ENCODE peak calls at places on chromosomes 2 and 18, in six cellular contexts. One of them, this sample, is unnamed.

GRCh38 chr2:9984217-9984739 is 32.8 kb downstream of the GRHL1 start:
- DNase-seq in esophagus squamous epithelium: no peak
- DNase-seq in NT2/D1: peak
- DNase-seq in HCT116: peak
- DNase-seq in NCI-H774: peak
- DNase-seq in activated CD4-positive, alpha-beta T cell treated with anti-CD3 and anti-CD28 coated beads, Interleukin-2, amount 50 U/mL, for 4 hours: no peak
- DNase-seq in this sample: no peak

GRCh38 chr18:68940754-68941153 is 142.9 kb downstream of the CCDC102B start:
- DNase-seq in esophagus squamous epithelium: no peak
- DNase-seq in NT2/D1: no peak
- DNase-seq in HCT116: no peak
- DNase-seq in NCI-H774: no peak
- DNase-seq in activated CD4-positive, alpha-beta T cell treated with anti-CD3 and anti-CD28 coated beads, Interleukin-2, amount 50 U/mL, for 4 hours: no peak
- DNase-seq in this sample: no peak

GRCh38 chr18:47997338-47997780 is 66.9 kb upstream of the SMAD2 start:
- DNase-seq in esophagus squamous epithelium: no peak
- DNase-seq in NT2/D1: peak
- DNase-seq in HCT116: no peak
- DNase-seq in NCI-H774: no peak
- DNase-seq in activated CD4-positive, alpha-beta T cell treated with anti-CD3 and anti-CD28 coated beads, Interleukin-2, amount 50 U/mL, for 4 hours: peak
- DNase-seq in this sample: no peak

GRCh38 chr2:46917628-46918027 is 2.0 kb upstream of the MCFD2 start:
- DNase-seq in esophagus squamous epithelium: no peak
- DNase-seq in NT2/D1: no peak
- DNase-seq in HCT116: no peak
- DNase-seq in NCI-H774: no peak
- DNase-seq in activated CD4-positive, alpha-beta T cell treated with anti-CD3 and anti-CD28 coated beads, Interleukin-2, amount 50 U/mL, for 4 hours: no peak
- DNase-seq in this sample: no peak

GRCh38 chr2:60439219-60439974 is 114.1 kb downstream of the BCL11A start:
- DNase-seq in esophagus squamous epithelium: peak
- DNase-seq in NT2/D1: no peak
- DNase-seq in HCT116: no peak
- DNase-seq in NCI-H774: no peak
- DNase-seq in activated CD4-positive, alpha-beta T cell treated with anti-CD3 and anti-CD28 coated beads, Interleukin-2, amount 50 U/mL, for 4 hours: no peak
- DNase-seq in this sample: no peak

GRCh38 chr2:181396575-181397062 is 60.6 kb upstream of the ITGA4 start:
- DNase-seq in esophagus squamous epithelium: no peak
- DNase-seq in NT2/D1: no peak
- DNase-seq in HCT116: no peak
- DNase-seq in NCI-H774: no peak
- DNase-seq in activated CD4-positive, alpha-beta T cell treated with anti-CD3 and anti-CD28 coated beads, Interleukin-2, amount 50 U/mL, for 4 hours: no peak
- DNase-seq in this sample: no peak

GRCh38 chr18:44733069-44733753 is 52.5 kb downstream of the SETBP1 start:
- DNase-seq in esophagus squamous epithelium: no peak
- DNase-seq in NT2/D1: no peak
- DNase-seq in HCT116: no peak
- DNase-seq in NCI-H774: no peak
- DNase-seq in activated CD4-positive, alpha-beta T cell treated with anti-CD3 and anti-CD28 coated beads, Interleukin-2, amount 50 U/mL, for 4 hours: no peak
- DNase-seq in this sample: no peak

GRCh38 chr2:42337356-42337820 is 23.6 kb downstream of the COX7A2L start:
- DNase-seq in esophagus squamous epithelium: no peak
- DNase-seq in NT2/D1: no peak
- DNase-seq in HCT116: no peak
- DNase-seq in NCI-H774: no peak
- DNase-seq in activated CD4-positive, alpha-beta T cell treated with anti-CD3 and anti-CD28 coated beads, Interleukin-2, amount 50 U/mL, for 4 hours: no peak
- DNase-seq in this sample: no peak

GRCh38 chr2:130341562-130342019 is 1.1 kb upstream of the IMP4 start:
- DNase-seq in esophagus squamous epithelium: no peak
- DNase-seq in NT2/D1: no peak
- DNase-seq in HCT116: no peak
- DNase-seq in NCI-H774: no peak
- DNase-seq in activated CD4-positive, alpha-beta T cell treated with anti-CD3 and anti-CD28 coated beads, Interleukin-2, amount 50 U/mL, for 4 hours: no peak
- DNase-seq in this sample: no peak

GRCh38 chr2:239765911-239766310 is 259.2 kb downstream of the NDUFA10 start:
- DNase-seq in esophagus squamous epithelium: no peak
- DNase-seq in NT2/D1: no peak
- DNase-seq in HCT116: no peak
- DNase-seq in NCI-H774: no peak
- DNase-seq in activated CD4-positive, alpha-beta T cell treated with anti-CD3 and anti-CD28 coated beads, Interleukin-2, amount 50 U/mL, for 4 hours: no peak
- DNase-seq in this sample: no peak

GRCh38 chr2:124530203-124530602 is 505.1 kb downstream of the CNTNAP5 start:
- DNase-seq in esophagus squamous epithelium: no peak
- DNase-seq in NT2/D1: peak
- DNase-seq in HCT116: no peak
- DNase-seq in NCI-H774: no peak
- DNase-seq in activated CD4-positive, alpha-beta T cell treated with anti-CD3 and anti-CD28 coated beads, Interleukin-2, amount 50 U/mL, for 4 hours: no peak
- DNase-seq in this sample: no peak

GRCh38 chr2:100819365-100820345 is at the start of gene NPAS2:
- DNase-seq in esophagus squamous epithelium: no peak
- DNase-seq in NT2/D1: no peak
- DNase-seq in HCT116: no peak
- DNase-seq in NCI-H774: no peak
- DNase-seq in activated CD4-positive, alpha-beta T cell treated with anti-CD3 and anti-CD28 coated beads, Interleukin-2, amount 50 U/mL, for 4 hours: peak
- DNase-seq in this sample: no peak

GRCh38 chr2:63643486-63643885 is 54.7 kb downstream of the MDH1 start:
- DNase-seq in esophagus squamous epithelium: no peak
- DNase-seq in NT2/D1: no peak
- DNase-seq in HCT116: no peak
- DNase-seq in NCI-H774: no peak
- DNase-seq in activated CD4-positive, alpha-beta T cell treated with anti-CD3 and anti-CD28 coated beads, Interleukin-2, amount 50 U/mL, for 4 hours: no peak
- DNase-seq in this sample: no peak

GRCh38 chr18:49002045-49002444 is 51.3 kb upstream of the SMAD7 start:
- DNase-seq in esophagus squamous epithelium: no peak
- DNase-seq in NT2/D1: no peak
- DNase-seq in HCT116: no peak
- DNase-seq in NCI-H774: no peak
- DNase-seq in activated CD4-positive, alpha-beta T cell treated with anti-CD3 and anti-CD28 coated beads, Interleukin-2, amount 50 U/mL, for 4 hours: no peak
- DNase-seq in this sample: no peak

GRCh38 chr2:233743464-233744259 is 14.8 kb downstream of the UGT1A3 start:
- DNase-seq in esophagus squamous epithelium: no peak
- DNase-seq in NT2/D1: no peak
- DNase-seq in HCT116: no peak
- DNase-seq in NCI-H774: no peak
- DNase-seq in activated CD4-positive, alpha-beta T cell treated with anti-CD3 and anti-CD28 coated beads, Interleukin-2, amount 50 U/mL, for 4 hours: no peak
- DNase-seq in this sample: no peak

GRCh38 chr2:62307469-62308389 is 111.8 kb downstream of the B3GNT2 start:
- DNase-seq in esophagus squamous epithelium: no peak
- DNase-seq in NT2/D1: no peak
- DNase-seq in HCT116: no peak
- DNase-seq in NCI-H774: no peak
- DNase-seq in activated CD4-positive, alpha-beta T cell treated with anti-CD3 and anti-CD28 coated beads, Interleukin-2, amount 50 U/mL, for 4 hours: no peak
- DNase-seq in this sample: no peak

GRCh38 chr18:75060185-75060584 is 148.8 kb downstream of the PTGR3 start:
- DNase-seq in esophagus squamous epithelium: no peak
- DNase-seq in NT2/D1: no peak
- DNase-seq in HCT116: no peak
- DNase-seq in NCI-H774: no peak
- DNase-seq in activated CD4-positive, alpha-beta T cell treated with anti-CD3 and anti-CD28 coated beads, Interleukin-2, amount 50 U/mL, for 4 hours: no peak
- DNase-seq in this sample: no peak

GRCh38 chr2:218981390-218982311 is 3.3 kb downstream of the FEV start:
- DNase-seq in esophagus squamous epithelium: no peak
- DNase-seq in NT2/D1: no peak
- DNase-seq in HCT116: no peak
- DNase-seq in NCI-H774: no peak
- DNase-seq in activated CD4-positive, alpha-beta T cell treated with anti-CD3 and anti-CD28 coated beads, Interleukin-2, amount 50 U/mL, for 4 hours: peak
- DNase-seq in this sample: no peak

GRCh38 chr2:2170861-2171260 is 160.2 kb downstream of the MYT1L start:
- DNase-seq in esophagus squamous epithelium: no peak
- DNase-seq in NT2/D1: no peak
- DNase-seq in HCT116: no peak
- DNase-seq in NCI-H774: no peak
- DNase-seq in activated CD4-positive, alpha-beta T cell treated with anti-CD3 and anti-CD28 coated beads, Interleukin-2, amount 50 U/mL, for 4 hours: no peak
- DNase-seq in this sample: no peak

GRCh38 chr2:119028327-119029174 is 86.6 kb downstream of the MARCO start:
- DNase-seq in esophagus squamous epithelium: no peak
- DNase-seq in NT2/D1: peak
- DNase-seq in HCT116: peak
- DNase-seq in NCI-H774: no peak
- DNase-seq in activated CD4-positive, alpha-beta T cell treated with anti-CD3 and anti-CD28 coated beads, Interleukin-2, amount 50 U/mL, for 4 hours: no peak
- DNase-seq in this sample: no peak

GRCh38 chr18:5388896-5389295 is 93.4 kb upstream of the ZBTB14 start:
- DNase-seq in esophagus squamous epithelium: no peak
- DNase-seq in NT2/D1: no peak
- DNase-seq in HCT116: no peak
- DNase-seq in NCI-H774: no peak
- DNase-seq in activated CD4-positive, alpha-beta T cell treated with anti-CD3 and anti-CD28 coated beads, Interleukin-2, amount 50 U/mL, for 4 hours: no peak
- DNase-seq in this sample: no peak

GRCh38 chr2:96498023-96498431 is 7.1 kb downstream of the NEURL3 start:
- DNase-seq in esophagus squamous epithelium: no peak
- DNase-seq in NT2/D1: no peak
- DNase-seq in HCT116: no peak
- DNase-seq in NCI-H774: no peak
- DNase-seq in activated CD4-positive, alpha-beta T cell treated with anti-CD3 and anti-CD28 coated beads, Interleukin-2, amount 50 U/mL, for 4 hours: no peak
- DNase-seq in this sample: no peak

GRCh38 chr2:156800065-156800556 is 363.9 kb downstream of the GPD2 start:
- DNase-seq in esophagus squamous epithelium: no peak
- DNase-seq in NT2/D1: peak
- DNase-seq in HCT116: no peak
- DNase-seq in NCI-H774: no peak
- DNase-seq in activated CD4-positive, alpha-beta T cell treated with anti-CD3 and anti-CD28 coated beads, Interleukin-2, amount 50 U/mL, for 4 hours: no peak
- DNase-seq in this sample: no peak

GRCh38 chr2:37553411-37554156 is 117.9 kb downstream of the CDC42EP3 start:
- DNase-seq in esophagus squamous epithelium: no peak
- DNase-seq in NT2/D1: no peak
- DNase-seq in HCT116: no peak
- DNase-seq in NCI-H774: no peak
- DNase-seq in activated CD4-positive, alpha-beta T cell treated with anti-CD3 and anti-CD28 coated beads, Interleukin-2, amount 50 U/mL, for 4 hours: no peak
- DNase-seq in this sample: no peak

GRCh38 chr2:183541766-183542165 is 417.5 kb downstream of the NUP35 start:
- DNase-seq in esophagus squamous epithelium: no peak
- DNase-seq in NT2/D1: no peak
- DNase-seq in HCT116: no peak
- DNase-seq in NCI-H774: no peak
- DNase-seq in activated CD4-positive, alpha-beta T cell treated with anti-CD3 and anti-CD28 coated beads, Interleukin-2, amount 50 U/mL, for 4 hours: no peak
- DNase-seq in this sample: no peak

GRCh38 chr2:84938194-84938879 is 32.6 kb upstream of the KCMF1 start:
- DNase-seq in esophagus squamous epithelium: no peak
- DNase-seq in NT2/D1: no peak
- DNase-seq in HCT116: peak
- DNase-seq in NCI-H774: no peak
- DNase-seq in activated CD4-positive, alpha-beta T cell treated with anti-CD3 and anti-CD28 coated beads, Interleukin-2, amount 50 U/mL, for 4 hours: peak
- DNase-seq in this sample: no peak

GRCh38 chr18:56890632-56891031 is 239.5 kb downstream of the WDR7 start:
- DNase-seq in esophagus squamous epithelium: no peak
- DNase-seq in NT2/D1: no peak
- DNase-seq in HCT116: no peak
- DNase-seq in NCI-H774: no peak
- DNase-seq in activated CD4-positive, alpha-beta T cell treated with anti-CD3 and anti-CD28 coated beads, Interleukin-2, amount 50 U/mL, for 4 hours: no peak
- DNase-seq in this sample: no peak

GRCh38 chr2:203455209-203455608 is 79.9 kb downstream of the RAPH1 start:
- DNase-seq in esophagus squamous epithelium: no peak
- DNase-seq in NT2/D1: no peak
- DNase-seq in HCT116: no peak
- DNase-seq in NCI-H774: no peak
- DNase-seq in activated CD4-positive, alpha-beta T cell treated with anti-CD3 and anti-CD28 coated beads, Interleukin-2, amount 50 U/mL, for 4 hours: no peak
- DNase-seq in this sample: no peak

GRCh38 chr2:148201075-148202004 is 180.4 kb downstream of the MBD5 start:
- DNase-seq in esophagus squamous epithelium: no peak
- DNase-seq in NT2/D1: peak
- DNase-seq in HCT116: peak
- DNase-seq in NCI-H774: no peak
- DNase-seq in activated CD4-positive, alpha-beta T cell treated with anti-CD3 and anti-CD28 coated beads, Interleukin-2, amount 50 U/mL, for 4 hours: peak
- DNase-seq in this sample: peak

GRCh38 chr2:130844161-130844560 is 7.4 kb downstream of the ARHGEF4 start:
- DNase-seq in esophagus squamous epithelium: no peak
- DNase-seq in NT2/D1: no peak
- DNase-seq in HCT116: no peak
- DNase-seq in NCI-H774: no peak
- DNase-seq in activated CD4-positive, alpha-beta T cell treated with anti-CD3 and anti-CD28 coated beads, Interleukin-2, amount 50 U/mL, for 4 hours: no peak
- DNase-seq in this sample: no peak

GRCh38 chr2:233445152-233445830 is 91.0 kb downstream of the DGKD start:
- DNase-seq in esophagus squamous epithelium: no peak
- DNase-seq in NT2/D1: no peak
- DNase-seq in HCT116: no peak
- DNase-seq in NCI-H774: no peak
- DNase-seq in activated CD4-positive, alpha-beta T cell treated with anti-CD3 and anti-CD28 coated beads, Interleukin-2, amount 50 U/mL, for 4 hours: no peak
- DNase-seq in this sample: no peak

GRCh38 chr18:78735131-78736014 is 244.2 kb upstream of the SALL3 start:
- DNase-seq in esophagus squamous epithelium: no peak
- DNase-seq in NT2/D1: no peak
- DNase-seq in HCT116: no peak
- DNase-seq in NCI-H774: no peak
- DNase-seq in activated CD4-positive, alpha-beta T cell treated with anti-CD3 and anti-CD28 coated beads, Interleukin-2, amount 50 U/mL, for 4 hours: no peak
- DNase-seq in this sample: no peak

GRCh38 chr2:46335966-46336436 is 38.8 kb downstream of the EPAS1 start:
- DNase-seq in esophagus squamous epithelium: no peak
- DNase-seq in NT2/D1: no peak
- DNase-seq in HCT116: no peak
- DNase-seq in NCI-H774: no peak
- DNase-seq in activated CD4-positive, alpha-beta T cell treated with anti-CD3 and anti-CD28 coated beads, Interleukin-2, amount 50 U/mL, for 4 hours: no peak
- DNase-seq in this sample: no peak

GRCh38 chr2:120343433-120344105 is 2.4 kb upstream of the INHBB start:
- DNase-seq in esophagus squamous epithelium: no peak
- DNase-seq in NT2/D1: peak
- DNase-seq in HCT116: peak
- DNase-seq in NCI-H774: peak
- DNase-seq in activated CD4-positive, alpha-beta T cell treated with anti-CD3 and anti-CD28 coated beads, Interleukin-2, amount 50 U/mL, for 4 hours: peak
- DNase-seq in this sample: peak

This sample was measured in activated T-helper 9 cell treated with anti-CD3 and anti-CD28 coated beads, Interleukin-2, amount 50 U/mL, for 16 hours.